ENCODE peak calls at places on chromosomes 13 and 19, in ten cellular contexts. D is K562; I is CD8-positive, alpha-beta memory T cell; O is GM23248; A is upper lobe of left lung; X is left lung; P is ascending aorta; V is HAP-1; G is mesendoderm; M is neuronal stem cell. J is an unnamed sample.

GRCh38 chr13:28320884-28321574 is 173.9 kb downstream of the FLT1 start:
- DNase-seq in X (no peak), P (no peak), M (no peak), V (no peak), O (no peak), I (no peak), A (no peak), G (no peak), D (no peak), J (no peak)

GRCh38 chr13:23790591-23791170 is 98.5 kb downstream of the MIPEP start:
- DNase-seq in M (no peak), P (no peak), V (no peak), X (no peak), I (no peak), A (peak; percentile 13), D (no peak), O (peak; percentile 84), G (peak; percentile 42), J (no peak)

GRCh38 chr13:49326222-49326917 is 78.6 kb downstream of the CDADC1 start:
- DNase-seq in P (no peak), O (no peak), G (no peak), X (no peak), V (no peak), D (no peak), M (no peak), I (no peak), A (no peak), J (no peak)

GRCh38 chr13:28747851-28748250 is 29.1 kb upstream of the SLC46A3 start:
- DNase-seq in V (no peak), D (no peak), I (no peak), M (no peak), O (no peak), X (no peak), P (no peak), A (no peak), G (no peak), J (no peak)

GRCh38 chr13:49559006-49559405 is 26.4 kb downstream of the RCBTB1 start:
- DNase-seq in D (no peak), G (no peak), V (no peak), I (no peak), X (no peak), M (no peak), A (no peak), O (no peak), P (no peak), J (no peak)

GRCh38 chr13:90445179-90445578 is 902.3 kb upstream of the MIR17HG start:
- DNase-seq in I (no peak), X (no peak), P (no peak), V (peak; percentile 3), A (no peak), M (peak; percentile 15), D (no peak), G (peak; percentile 90), O (peak; percentile 93), J (no peak)

GRCh38 chr19:46943150-46943946 is 76.3 kb upstream of the NPAS1 start:
- DNase-seq in G (no peak), D (no peak), I (no peak), P (no peak), O (no peak), M (no peak), V (no peak), A (peak; percentile 27), X (no peak), J (no peak)

GRCh38 chr13:113176292-113176691 is 17.8 kb downstream of the PROZ start:
- DNase-seq in G (no peak), M (no peak), A (no peak), O (no peak), V (no peak), D (no peak), I (peak; percentile 65), X (peak; percentile 74), P (no peak), J (no peak)

GRCh38 chr13:82257790-82258507 is 1624.3 kb downstream of the SLITRK1 start:
- DNase-seq in X (no peak), M (no peak), A (peak; percentile 70), V (no peak), O (no peak), I (no peak), P (no peak), G (no peak), D (no peak), J (no peak)

GRCh38 chr19:7098096-7098495 is 28.6 kb downstream of the ZNF557 start:
- DNase-seq in X (no peak), P (no peak), D (no peak), M (no peak), V (no peak), A (no peak), I (no peak), G (no peak), O (no peak), J (no peak)

GRCh38 chr19:32928806-32929205 is 43.0 kb downstream of the CEP89 start:
- DNase-seq in D (no peak), P (no peak), V (no peak), I (no peak), A (no peak), M (no peak), X (no peak), O (no peak), G (no peak), J (no peak)

GRCh38 chr19:14494451-14494850 is 1.5 kb downstream of the GIPC1 start:
- DNase-seq in A (no peak), V (no peak), G (no peak), D (no peak), I (no peak), X (no peak), O (no peak), M (no peak), P (no peak), J (no peak)

GRCh38 chr19:661427-662196 is 1.4 kb downstream of the RNF126 start:
- DNase-seq in M (no peak), O (peak; percentile 68), G (no peak), V (no peak), X (no peak), A (no peak), P (no peak), D (peak; percentile 28), I (peak; percentile 83), J (no peak)

GRCh38 chr19:33430674-33431277 is 57.3 kb downstream of the CEBPG start:
- DNase-seq in A (peak; percentile 88), V (peak; percentile 63), M (peak; percentile 59), O (peak; percentile 79), G (peak; percentile 66), P (no peak), I (peak; percentile 66), D (peak; percentile 62), X (peak; percentile 62), J (peak; percentile 41)

GRCh38 chr13:26953273-26953672 is 192.7 kb upstream of the GPR12 start:
- DNase-seq in G (no peak), X (no peak), O (no peak), V (no peak), D (no peak), A (no peak), P (no peak), I (no peak), M (no peak), J (no peak)

DNA sequence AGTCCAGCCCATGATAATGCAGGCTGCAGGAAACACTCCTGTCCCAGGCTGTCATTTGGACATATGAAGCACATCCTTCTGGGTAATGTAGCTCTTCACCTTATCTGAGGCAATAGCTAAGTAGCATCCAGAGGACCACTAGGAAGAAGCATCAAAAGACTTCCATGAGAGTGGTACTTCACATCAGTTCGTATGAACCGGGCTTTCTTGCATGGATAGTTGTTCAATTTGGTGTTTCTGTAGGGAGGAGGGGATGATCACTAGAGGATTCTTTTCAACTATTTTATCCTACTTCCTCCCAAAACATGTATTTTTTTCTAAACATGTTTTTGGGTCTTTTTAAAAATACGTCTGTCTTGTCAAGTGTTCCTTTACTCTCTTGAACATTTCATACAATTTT is 12.9 kb downstream of the ZNF302 start:
- DNase-seq in I (no peak), D (no peak), O (no peak), V (no peak), P (no peak), A (no peak), G (no peak), M (no peak), X (no peak), J (no peak)
- H3K4me1 ChIP-seq in I (no peaks in the 10 kb centered on the region), D (no peaks in the 10 kb centered on the region), O (no peaks in the 10 kb centered on the region), V (no peaks in the 10 kb centered on the region), P (no peaks in the 10 kb centered on the region), A (no peaks in the 10 kb centered on the region), G (no peaks in the 10 kb centered on the region), M (no peaks in the 10 kb centered on the region), X (no peaks in the 10 kb centered on the region), J (no peaks in the 10 kb centered on the region)

GRCh38 chr13:110329258-110329657 is 22.2 kb downstream of the COL4A2 start:
- DNase-seq in M (no peak), A (no peak), G (no peak), I (no peak), O (no peak), P (no peak), V (no peak), X (no peak), D (no peak), J (no peak)
- H3K4me1 ChIP-seq in M (peaks cover 20% of the 10 kb centered on the region), A (peaks cover 31% of the 10 kb centered on the region), G (peaks cover 3% of the 10 kb centered on the region), I (no peaks in the 10 kb centered on the region), O (peaks cover 55% of the 10 kb centered on the region), P (peaks cover 72% of the 10 kb centered on the region), V (no peaks in the 10 kb centered on the region), X (peaks cover 24% of the 10 kb centered on the region), D (no peaks in the 10 kb centered on the region), J (peaks cover 6% of the 10 kb centered on the region)

GRCh38 chr13:32857077-32857476 is 159.1 kb upstream of the KL start:
- DNase-seq in O (no peak), X (no peak), I (no peak), M (no peak), P (no peak), V (no peak), D (no peak), A (no peak), G (no peak), J (no peak)

GRCh38 chr13:32859893-32860292 is 156.3 kb upstream of the KL start:
- DNase-seq in A (no peak), O (no peak), G (no peak), V (no peak), D (no peak), M (no peak), P (no peak), X (no peak), I (no peak), J (no peak)

GRCh38 chr13:32861304-32861703 is 154.9 kb upstream of the KL start:
- DNase-seq in D (no peak), A (no peak), I (no peak), P (no peak), X (no peak), G (no peak), M (no peak), O (no peak), V (no peak), J (no peak)

GRCh38 chr13:32852568-32852967 is 163.7 kb upstream of the KL start:
- DNase-seq in P (no peak), V (no peak), I (no peak), M (no peak), G (no peak), D (no peak), X (no peak), O (peak; percentile 25), A (no peak), J (no peak)

GRCh38 chr13:32857689-32858088 is 158.5 kb upstream of the KL start:
- DNase-seq in G (no peak), M (no peak), I (no peak), D (no peak), A (no peak), P (no peak), V (no peak), O (no peak), X (no peak), J (no peak)
- H3K4me1 ChIP-seq in G (no peaks in the 10 kb centered on the region), M (no peaks in the 10 kb centered on the region), I (no peaks in the 10 kb centered on the region), D (no peaks in the 10 kb centered on the region), A (no peaks in the 10 kb centered on the region), P (no peaks in the 10 kb centered on the region), V (no peaks in the 10 kb centered on the region), O (peaks cover 4% of the 10 kb centered on the region), X (no peaks in the 10 kb centered on the region), J (no peaks in the 10 kb centered on the region)

GRCh38 chr13:46168341-46168740 is 13.6 kb downstream of the LCP1 start:
- DNase-seq in V (no peak), A (peak; percentile 24), D (no peak), X (peak; percentile 65), M (no peak), O (peak; percentile 38), P (no peak), G (no peak), I (peak; percentile 59), J (no peak)
- H3K4me1 ChIP-seq in V (no peaks in the 10 kb centered on the region), A (peaks cover 40% of the 10 kb centered on the region), D (peaks cover 20% of the 10 kb centered on the region), X (peaks cover 99% of the 10 kb centered on the region), M (peaks cover 20% of the 10 kb centered on the region), O (no peaks in the 10 kb centered on the region), P (no peaks in the 10 kb centered on the region), G (peaks cover 14% of the 10 kb centered on the region), I (peaks cover 96% of the 10 kb centered on the region), J (no peaks in the 10 kb centered on the region)